ENCODE peak calls at places on chromosome 19, in eight cellular contexts. T, E, D, P, M, V, X and Q are unnamed samples.

GRCh38 chr19:31338069-31338767 is 11.0 kb downstream of the TSHZ3 start:
- DNase-seq in T (no peak), E (peak), D (peak), P (no peak), M (no peak), V (peak), X (peak), Q (no peak)

GRCh38 chr19:29042450-29042849 is 170.5 kb downstream of the UQCRFS1 start:
- DNase-seq in T (no peak), E (no peak), D (no peak), P (no peak), M (no peak), V (no peak), X (no peak), Q (no peak)

GRCh38 chr19:34088292-34088691 is 84.0 kb upstream of the LSM14A start:
- DNase-seq in T (no peak), E (no peak), D (no peak), P (no peak), M (no peak), V (no peak), X (no peak), Q (no peak)

GRCh38 chr19:11337080-11337479 is 2.4 kb downstream of the RAB3D start:
- DNase-seq in T (no peak), E (no peak), D (no peak), P (no peak), M (no peak), V (no peak), X (no peak), Q (no peak)

GRCh38 chr19:55590621-55591020 is 8.7 kb downstream of the FIZ1 start:
- DNase-seq in T (no peak), E (peak), D (no peak), P (no peak), M (no peak), V (no peak), X (peak), Q (no peak)

GRCh38 chr19:8576273-8576993 is 809 bp downstream of the MYO1F start:
- DNase-seq in T (no peak), E (no peak), D (no peak), P (no peak), M (peak), V (no peak), X (no peak), Q (no peak)

GRCh38 chr19:10294368-10294697 is 4.6 kb downstream of the ICAM5 start:
- DNase-seq in T (no peak), E (no peak), D (no peak), P (no peak), M (peak), V (no peak), X (peak), Q (peak)

GRCh38 chr19:4707956-4708650 is 15.5 kb downstream of the DPP9 start:
- DNase-seq in T (peak), E (peak), D (peak), P (no peak), M (no peak), V (peak), X (no peak), Q (no peak)

GRCh38 chr19:44598880-44599279 is 14.5 kb upstream of the IGSF23 start:
- DNase-seq in T (no peak), E (no peak), D (no peak), P (no peak), M (peak), V (no peak), X (no peak), Q (no peak)

GRCh38 chr19:45508931-45509691 is 1.8 kb downstream of the VASP start:
- DNase-seq in T (no peak), E (peak), D (peak), P (peak), M (peak), V (peak), X (peak), Q (peak)

GRCh38 chr19:6690160-6690885 is 20.4 kb upstream of the TNFSF14 start:
- DNase-seq in T (no peak), E (no peak), D (no peak), P (no peak), M (no peak), V (no peak), X (no peak), Q (no peak)

GRCh38 chr19:10896851-10897526 is 25.6 kb downstream of the CARM1 start:
- DNase-seq in T (no peak), E (no peak), D (no peak), P (no peak), M (no peak), V (no peak), X (no peak), Q (no peak)

GRCh38 chr19:57637379-57637778 is 4.4 kb downstream of the ZNF211 start:
- DNase-seq in T (no peak), E (no peak), D (no peak), P (no peak), M (no peak), V (no peak), X (no peak), Q (no peak)

GRCh38 chr19:18364826-18365528 is 21.0 kb upstream of the GDF15 start:
- DNase-seq in T (peak), E (peak), D (peak), P (peak), M (peak), V (peak), X (no peak), Q (peak)

GRCh38 chr19:44527554-44527953 is 1.9 kb downstream of the CEACAM20 start:
- DNase-seq in T (no peak), E (no peak), D (no peak), P (no peak), M (no peak), V (no peak), X (no peak), Q (no peak)

GRCh38 chr19:43809762-43810696 is 7.8 kb upstream of the LYPD5 start:
- DNase-seq in T (peak), E (no peak), D (no peak), P (no peak), M (no peak), V (no peak), X (peak), Q (no peak)

GRCh38 chr19:52679598-52679997 is 41.4 kb upstream of the ZNF83 start:
- DNase-seq in T (no peak), E (no peak), D (no peak), P (no peak), M (no peak), V (no peak), X (no peak), Q (no peak)

GRCh38 chr19:36150586-36150985 is 1.7 kb downstream of the COX7A1 start:
- DNase-seq in T (no peak), E (no peak), D (no peak), P (no peak), M (no peak), V (no peak), X (no peak), Q (no peak)
- H3K27ac ChIP-seq in T (peak), E (peak), D (peak), P (peak), M (peak), V (peak), X (no peak), Q (peak)

GRCh38 chr19:38395381-38396127 is 7.1 kb downstream of the SPRED3 start:
- DNase-seq in T (no peak), E (no peak), D (no peak), P (no peak), M (no peak), V (no peak), X (peak), Q (no peak)
- H3K4me3 ChIP-seq in T (no peak), E (no peak), D (no peak), P (peak), M (peak), V (no peak), X (no peak), Q (peak)

GRCh38 chr19:42033413-42033812 is 36.6 kb downstream of the GRIK5 start:
- DNase-seq in T (no peak), E (no peak), D (no peak), P (no peak), M (no peak), V (no peak), X (no peak), Q (peak)

GRCh38 chr19:42042455-42043170 is 27.4 kb downstream of the GRIK5 start:
- DNase-seq in T (no peak), E (no peak), D (no peak), P (no peak), M (no peak), V (no peak), X (no peak), Q (peak)

GRCh38 chr19:42037649-42038048 is 32.4 kb downstream of the GRIK5 start:
- DNase-seq in T (no peak), E (no peak), D (peak), P (no peak), M (no peak), V (no peak), X (no peak), Q (no peak)

GRCh38 chr19:42040031-42040430 is 30.0 kb downstream of the GRIK5 start:
- DNase-seq in T (no peak), E (no peak), D (no peak), P (no peak), M (no peak), V (no peak), X (no peak), Q (peak)

DNA sequence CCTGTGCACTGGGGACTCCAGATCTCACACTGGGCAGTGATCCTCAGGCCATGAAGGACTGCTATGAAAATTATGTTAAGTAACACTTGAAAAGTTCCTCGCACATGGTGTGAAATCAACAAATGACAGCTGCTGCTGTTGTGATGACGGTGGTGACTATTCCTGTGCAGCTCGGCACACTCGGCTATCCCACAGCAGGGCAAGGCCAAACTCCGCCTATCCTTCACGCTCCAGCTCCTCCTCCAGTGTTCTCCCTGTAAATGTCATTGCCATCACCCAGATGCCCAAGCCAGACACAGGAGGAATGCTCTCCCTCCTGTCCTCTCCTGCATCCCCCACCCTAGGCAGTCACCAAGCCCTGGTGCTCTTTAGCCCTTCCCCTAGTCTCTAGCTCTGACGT is 31.3 kb downstream of the GRIK5 start:
- DNase-seq in T (no peak), E (peak), D (peak), P (no peak), M (no peak), V (peak), X (no peak), Q (peak)
- H3K27ac ChIP-seq in T (no peak), E (no peak), D (peak), P (no peak), M (no peak), V (peak), X (no peak), Q (no peak)

GRCh38 chr19:42088471-42089190 is 12.7 kb downstream of the ZNF574 start:
- DNase-seq in T (peak), E (no peak), D (no peak), P (no peak), M (no peak), V (no peak), X (no peak), Q (no peak)

GRCh38 chr19:42086188-42086736 is 10.3 kb downstream of the ZNF574 start:
- DNase-seq in T (no peak), E (no peak), D (no peak), P (no peak), M (no peak), V (no peak), X (no peak), Q (no peak)

GRCh38 chr19:42089772-42090171 is 13.8 kb downstream of the ZNF574 start:
- DNase-seq in T (no peak), E (no peak), D (no peak), P (no peak), M (no peak), V (no peak), X (no peak), Q (no peak)

GRCh38 chr19:42089191-42089750 is 13.3 kb downstream of the ZNF574 start:
- DNase-seq in T (no peak), E (no peak), D (no peak), P (no peak), M (no peak), V (no peak), X (no peak), Q (no peak)

DNA sequence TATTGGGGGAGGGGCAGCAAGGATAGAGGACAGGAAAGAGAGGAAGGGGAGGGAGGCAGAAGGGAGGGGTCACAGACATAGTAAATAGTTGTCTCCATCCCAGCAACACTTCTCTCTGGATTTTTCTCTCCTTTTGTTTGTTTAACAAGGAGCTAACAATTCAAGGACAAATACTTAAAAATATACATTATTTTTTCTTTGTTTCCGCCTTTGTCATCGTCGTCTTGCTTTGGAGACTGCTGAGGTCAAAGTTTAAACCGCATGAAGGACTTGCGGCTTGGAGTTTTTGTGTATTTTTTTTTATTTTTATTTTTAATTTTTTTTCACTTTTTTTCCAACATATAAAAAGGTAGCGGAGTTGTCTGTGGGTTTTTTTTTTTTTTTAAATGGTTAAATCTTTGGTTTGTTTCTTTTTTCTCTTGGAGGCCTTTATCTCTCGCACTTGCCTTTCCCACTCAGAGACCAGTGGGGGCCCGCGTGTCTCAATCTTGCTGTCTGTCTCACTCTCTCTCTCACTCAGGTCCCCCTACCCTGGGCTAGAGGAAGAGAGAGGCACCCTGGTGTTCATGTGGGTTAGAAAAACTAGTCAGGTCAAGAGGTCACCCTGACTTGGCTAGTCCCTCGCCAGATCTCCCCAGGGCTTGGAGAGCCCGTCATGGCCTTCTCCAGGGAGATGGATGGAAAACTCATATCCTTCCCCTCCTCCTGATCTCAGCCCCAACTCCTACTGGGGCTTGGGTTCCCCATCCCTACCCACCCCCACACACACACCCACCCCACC is 11.0 kb downstream of the ZNF574 start:
- DNase-seq in T (no peak), E (no peak), D (no peak), P (no peak), M (no peak), V (no peak), X (no peak), Q (no peak)
- H3K4me3 ChIP-seq in T (no peak), E (no peak), D (no peak), P (no peak), M (no peak), V (no peak), X (no peak), Q (no peak)

GRCh38 chr19:16566702-16567101 is 5.5 kb downstream of the SLC35E1 start:
- DNase-seq in T (no peak), E (no peak), D (no peak), P (no peak), M (no peak), V (no peak), X (no peak), Q (no peak)
- H3K27ac ChIP-seq in T (no peak), E (no peak), D (no peak), P (no peak), M (peak), V (no peak), X (no peak), Q (peak)

DNA sequence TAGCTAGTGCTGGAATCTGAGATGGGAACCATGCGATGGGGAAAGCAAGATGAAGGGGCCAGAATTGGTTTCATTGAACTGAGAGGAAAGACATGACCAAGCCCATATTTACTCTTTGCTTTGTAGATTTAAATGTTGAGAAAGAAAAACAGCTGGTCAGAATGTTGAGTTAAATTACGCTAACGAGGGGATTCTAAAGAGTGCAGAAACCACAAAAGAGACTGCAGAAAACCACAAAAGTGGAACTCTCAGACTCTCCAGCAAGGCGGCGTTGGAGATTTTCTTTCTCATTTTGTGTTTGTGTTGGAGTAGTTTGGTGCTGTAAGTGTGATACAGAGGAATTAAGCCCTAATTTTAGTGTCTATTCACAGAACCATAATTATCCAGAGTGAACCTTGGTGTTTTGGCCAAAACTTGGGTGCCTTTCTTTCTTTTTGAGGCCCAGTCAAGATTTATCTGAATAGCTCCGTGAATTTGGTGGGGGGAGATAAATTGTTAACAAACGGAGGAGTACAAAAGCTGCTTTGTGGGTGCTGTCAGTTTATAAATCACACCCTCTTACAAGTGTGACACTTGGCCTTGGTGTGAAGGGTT is 26.3 kb downstream of the SAE1 start:
- DNase-seq in T (no peak), E (no peak), D (no peak), P (no peak), M (no peak), V (no peak), X (no peak), Q (no peak)
- H3K4me3 ChIP-seq in T (no peak), E (no peak), D (no peak), P (no peak), M (no peak), V (no peak), X (no peak), Q (no peak)

GRCh38 chr19:47673426-47673825 is 39.8 kb upstream of the EHD2 start:
- DNase-seq in T (no peak), E (no peak), D (no peak), P (no peak), M (no peak), V (no peak), X (no peak), Q (no peak)

GRCh38 chr19:47676811-47677210 is 36.4 kb upstream of the EHD2 start:
- DNase-seq in T (no peak), E (no peak), D (no peak), P (no peak), M (no peak), V (no peak), X (no peak), Q (no peak)

GRCh38 chr19:47675859-47676258 is 37.4 kb upstream of the EHD2 start:
- DNase-seq in T (no peak), E (no peak), D (no peak), P (no peak), M (no peak), V (no peak), X (no peak), Q (peak)

GRCh38 chr19:47674548-47674947 is 38.7 kb upstream of the EHD2 start:
- DNase-seq in T (no peak), E (no peak), D (no peak), P (no peak), M (no peak), V (no peak), X (no peak), Q (no peak)

DNA sequence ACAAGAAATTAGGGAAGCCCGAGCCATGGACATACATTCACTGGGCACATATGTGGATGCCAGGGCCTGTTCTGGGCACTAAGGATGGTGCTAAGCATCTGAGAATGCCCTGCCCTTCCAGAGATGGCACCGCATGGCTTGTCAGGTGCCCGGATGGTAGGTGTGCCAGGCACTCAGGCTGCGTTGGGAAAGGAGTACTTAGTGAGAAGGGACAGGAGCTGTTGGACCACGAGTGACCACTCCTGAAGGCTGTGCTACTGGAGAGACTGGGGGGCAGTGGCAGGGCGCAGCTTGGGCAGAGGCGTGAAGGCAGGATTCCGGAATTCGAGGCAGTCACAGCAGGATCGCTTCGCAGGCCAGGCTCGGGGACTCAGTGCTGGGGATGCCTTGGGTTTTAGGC is 38.0 kb upstream of the EHD2 start:
- DNase-seq in T (no peak), E (no peak), D (no peak), P (no peak), M (no peak), V (no peak), X (no peak), Q (no peak)
- H3K27ac ChIP-seq in T (no peak), E (no peak), D (no peak), P (no peak), M (no peak), V (no peak), X (no peak), Q (no peak)